ENCODE peak calls at places on chromosomes 6 and 20, in six cellular contexts. E, X, L, Y, N and J are unnamed samples.

GRCh38 chr6:125058562-125058961 is 95.0 kb upstream of the TPD52L1 start:
- DNase-seq in E (no peak), X (no peak), L (no peak), Y (no peak), N (no peak), J (no peak)

GRCh38 chr6:5214570-5215052 is 46.1 kb downstream of the LYRM4 start:
- DNase-seq in E (peak), X (peak), L (no peak), Y (peak), N (peak), J (peak)

GRCh38 chr20:57079016-57080005 is 187.1 kb downstream of the BMP7 start:
- DNase-seq in E (no peak), X (no peak), L (no peak), Y (no peak), N (no peak), J (no peak)

GRCh38 chr20:46131396-46131795 is 13.3 kb downstream of the CD40 start:
- DNase-seq in E (no peak), X (no peak), L (no peak), Y (no peak), N (peak), J (no peak)

GRCh38 chr6:139306582-139306981 is 14.8 kb upstream of the TXLNB start:
- DNase-seq in E (no peak), X (no peak), L (no peak), Y (no peak), N (no peak), J (no peak)

GRCh38 chr6:150079604-150080003 is 10.7 kb upstream of the ULBP3 start:
- DNase-seq in E (no peak), X (peak), L (no peak), Y (no peak), N (peak), J (no peak)

GRCh38 chr6:20424679-20425078 is 23.0 kb downstream of the E2F3 start:
- DNase-seq in E (no peak), X (no peak), L (no peak), Y (no peak), N (no peak), J (no peak)

GRCh38 chr20:33672426-33673114 is 1.7 kb downstream of the NECAB3 start:
- DNase-seq in E (peak), X (peak), L (no peak), Y (no peak), N (no peak), J (no peak)

GRCh38 chr6:9745966-9746365 is 668.9 kb downstream of the TFAP2A start:
- DNase-seq in E (no peak), X (peak), L (no peak), Y (no peak), N (no peak), J (no peak)